ENCODE peak calls at places on chromosome 5, in seven cellular contexts. S is fibroblast of lung, P is GM12892, O is iris pigment epithelial cell, Q is dermis microvascular lymphatic vessel endothelial cell, U is right lobe of liver, J is spleen. X is an unnamed sample.

GRCh38 chr5:141121563-141121962 is at the start of gene PCDHB4:
- DNase-seq in U (no peak), S (no peak), J (no peak), Q (peak), P (no peak), O (no peak), X (no peak)

GRCh38 chr5:170169996-170170395 is 62.8 kb upstream of the C5orf58 start:
- DNase-seq in P (no peak), S (no peak), Q (no peak), U (no peak), J (no peak), O (no peak), X (no peak)

GRCh38 chr5:112800901-112801300 is 60.2 kb upstream of the SRP19 start:
- DNase-seq in S (no peak), J (no peak), U (no peak), O (no peak), P (no peak), Q (no peak), X (no peak)

GRCh38 chr5:135013445-135013844 is 20.6 kb downstream of the PITX1 start:
- DNase-seq in Q (no peak), J (no peak), P (no peak), O (no peak), U (no peak), S (no peak), X (no peak)

GRCh38 chr5:162068412-162068811 is 839 bp downstream of the GABRG2 start:
- DNase-seq in J (no peak), P (no peak), S (peak), Q (peak), U (no peak), O (peak), X (no peak)

GRCh38 chr5:98656106-98656795 is 117.2 kb upstream of the RGMB start:
- DNase-seq in U (no peak), S (peak), Q (no peak), O (peak), P (no peak), J (no peak), X (no peak)

GRCh38 chr5:134092875-134093274 is 21.6 kb upstream of the TCF7 start:
- DNase-seq in U (peak), J (no peak), O (peak), S (peak), Q (peak), P (no peak), X (no peak)

GRCh38 chr5:28143519-28143918 is 1105.1 kb upstream of the CDH9 start:
- DNase-seq in J (no peak), O (no peak), P (no peak), S (no peak), U (no peak), Q (no peak), X (no peak)

GRCh38 chr5:44862808-44863207 is 54.1 kb downstream of the MRPS30 start:
- DNase-seq in J (no peak), Q (peak), O (peak), S (peak), P (no peak), U (no peak), X (no peak)

GRCh38 chr5:87581661-87582060 is 168.9 kb upstream of the CCNH start:
- DNase-seq in S (no peak), O (no peak), P (no peak), J (no peak), U (no peak), Q (no peak), X (no peak)

GRCh38 chr5:80059354-80059980 is 24.3 kb downstream of the THBS4 start:
- DNase-seq in Q (no peak), P (no peak), S (no peak), O (no peak), U (no peak), J (no peak), X (no peak)

GRCh38 chr5:135190345-135191083 is 156.5 kb upstream of the PITX1 start:
- DNase-seq in P (no peak), J (no peak), S (no peak), Q (no peak), O (peak), U (no peak), X (no peak)

GRCh38 chr5:154654484-154655375 is 100.4 kb upstream of the LARP1 start:
- DNase-seq in P (no peak), Q (peak), S (peak), J (no peak), O (peak), U (no peak), X (no peak)

GRCh38 chr5:148179234-148179824 is 11.0 kb downstream of the SPINK14 start:
- DNase-seq in U (no peak), O (peak), P (no peak), S (peak), J (no peak), Q (peak), X (no peak)

GRCh38 chr5:10886497-10886896 is 125.5 kb upstream of the DAP start:
- DNase-seq in P (no peak), S (no peak), O (no peak), Q (no peak), U (no peak), J (no peak), X (no peak)

GRCh38 chr5:54254482-54255198 is 55.7 kb downstream of the ARL15 start:
- DNase-seq in P (no peak), J (no peak), Q (peak), S (peak), O (peak), U (no peak), X (no peak)

GRCh38 chr5:143562935-143563334 is 159.4 kb upstream of the NR3C1 start:
- DNase-seq in U (peak), P (no peak), O (peak), J (no peak), S (peak), Q (peak), X (no peak)

GRCh38 chr5:154740957-154741356 is 14.2 kb upstream of the LARP1 start:
- DNase-seq in U (no peak), J (no peak), P (no peak), Q (no peak), O (peak), S (peak), X (no peak)

GRCh38 chr5:54637654-54638053 is 120.1 kb downstream of the SNX18 start:
- DNase-seq in J (no peak), O (no peak), S (peak), U (no peak), Q (no peak), P (no peak), X (no peak)

GRCh38 chr5:150645070-150645700 is 4.7 kb downstream of the SYNPO start:
- DNase-seq in P (no peak), Q (peak), J (no peak), O (peak), U (peak), S (peak), X (no peak)

GRCh38 chr5:115549154-115549553 is 4.6 kb upstream of the FEM1C start:
- DNase-seq in P (no peak), U (no peak), S (no peak), J (no peak), O (no peak), Q (peak), X (no peak)

GRCh38 chr5:43631182-43631910 is 28.4 kb downstream of the NNT start:
- DNase-seq in Q (peak), U (peak), P (no peak), S (peak), J (no peak), O (peak), X (no peak)

GRCh38 chr5:167770461-167770860 is 521.0 kb upstream of the WWC1 start:
- DNase-seq in U (no peak), S (peak), Q (no peak), O (peak), J (no peak), P (no peak), X (no peak)

GRCh38 chr5:170238456-170238855 is 5.7 kb downstream of the C5orf58 start:
- DNase-seq in J (no peak), Q (no peak), P (no peak), O (peak), U (no peak), S (no peak), X (no peak)

GRCh38 chr5:173452098-173452497 is 123.9 kb upstream of the STC2 start:
- DNase-seq in U (no peak), Q (peak), O (peak), P (no peak), J (no peak), S (peak), X (no peak)

GRCh38 chr5:154505567-154505966 is 27.5 kb upstream of the HAND1 start:
- DNase-seq in J (peak), S (no peak), P (no peak), U (no peak), O (no peak), Q (no peak), X (no peak)

GRCh38 chr5:139855451-139855850 is 59.8 kb downstream of the PSD2 start:
- DNase-seq in P (no peak), J (peak), O (no peak), S (no peak), U (peak), Q (no peak), X (no peak)